ENCODE peak calls at places on chromosomes 2 and 18, in seven cellular contexts. One of them, this sample, is unnamed.
A peak's percentile ranks its signal among the peaks of the same experiment; 100 is the strongest.

GRCh38 chr2:214193943-214194342 is 216.9 kb upstream of the VWC2L start:
- DNase-seq in endothelial cell: no peak
- DNase-seq in hepatocyte: no peak
- DNase-seq in stomach: no peak
- DNase-seq in GM12865: no peak
- DNase-seq in body of pancreas: no peak
- DNase-seq in tibial artery: no peak
- DNase-seq in this sample: no peak

GRCh38 chr2:26807788-26808460 is 22.1 kb downstream of the CENPA start:
- DNase-seq in endothelial cell: peak; percentile 18
- DNase-seq in hepatocyte: peak; percentile 46
- DNase-seq in stomach: no peak
- DNase-seq in GM12865: no peak
- DNase-seq in body of pancreas: no peak
- DNase-seq in tibial artery: no peak
- DNase-seq in this sample: no peak

GRCh38 chr2:112712465-112712864 is 8.4 kb upstream of the NT5DC4 start:
- DNase-seq in endothelial cell: no peak
- DNase-seq in hepatocyte: no peak
- DNase-seq in stomach: no peak
- DNase-seq in GM12865: no peak
- DNase-seq in body of pancreas: no peak
- DNase-seq in tibial artery: no peak
- DNase-seq in this sample: no peak

GRCh38 chr2:126657636-126658315 is 1.8 kb downstream of the GYPC start:
- DNase-seq in endothelial cell: peak; percentile 51
- DNase-seq in hepatocyte: peak; percentile 83
- DNase-seq in stomach: peak; percentile 66
- DNase-seq in GM12865: peak; percentile 92
- DNase-seq in body of pancreas: peak; percentile 62
- DNase-seq in tibial artery: peak; percentile 79
- DNase-seq in this sample: peak; percentile 90

GRCh38 chr2:41927581-41928260 is 120.1 kb upstream of the PKDCC start:
- DNase-seq in endothelial cell: no peak
- DNase-seq in hepatocyte: no peak
- DNase-seq in stomach: no peak
- DNase-seq in GM12865: no peak
- DNase-seq in body of pancreas: no peak
- DNase-seq in tibial artery: no peak
- DNase-seq in this sample: no peak

GRCh38 chr2:218892693-218893348 is 12.2 kb downstream of the WNT10A start:
- DNase-seq in endothelial cell: peak; percentile 70
- DNase-seq in hepatocyte: peak; percentile 85
- DNase-seq in stomach: peak; percentile 81
- DNase-seq in GM12865: peak; percentile 94
- DNase-seq in body of pancreas: peak; percentile 83
- DNase-seq in tibial artery: no peak
- DNase-seq in this sample: peak; percentile 88

GRCh38 chr2:46814562-46814961 is 101.0 kb downstream of the MCFD2 start:
- DNase-seq in endothelial cell: no peak
- DNase-seq in hepatocyte: no peak
- DNase-seq in stomach: no peak
- DNase-seq in GM12865: no peak
- DNase-seq in body of pancreas: no peak
- DNase-seq in tibial artery: no peak
- DNase-seq in this sample: no peak

GRCh38 chr2:152613235-152613634 is 104.0 kb downstream of the PRPF40A start:
- DNase-seq in endothelial cell: no peak
- DNase-seq in hepatocyte: no peak
- DNase-seq in stomach: no peak
- DNase-seq in GM12865: peak; percentile 38
- DNase-seq in body of pancreas: no peak
- DNase-seq in tibial artery: no peak
- DNase-seq in this sample: no peak

GRCh38 chr2:235727891-235728380 is 234.1 kb downstream of the AGAP1 start:
- DNase-seq in endothelial cell: no peak
- DNase-seq in hepatocyte: no peak
- DNase-seq in stomach: no peak
- DNase-seq in GM12865: no peak
- DNase-seq in body of pancreas: no peak
- DNase-seq in tibial artery: no peak
- DNase-seq in this sample: no peak

GRCh38 chr2:200658278-200658864 is 72.6 kb downstream of the AOX1 start:
- DNase-seq in endothelial cell: no peak
- DNase-seq in hepatocyte: no peak
- DNase-seq in stomach: no peak
- DNase-seq in GM12865: peak; percentile 5
- DNase-seq in body of pancreas: peak; percentile 65
- DNase-seq in tibial artery: no peak
- DNase-seq in this sample: no peak

GRCh38 chr2:105409717-105410116 is 10.9 kb upstream of the FHL2 start:
- DNase-seq in endothelial cell: no peak
- DNase-seq in hepatocyte: peak; percentile 32
- DNase-seq in stomach: peak; percentile 83
- DNase-seq in GM12865: no peak
- DNase-seq in body of pancreas: peak; percentile 38
- DNase-seq in tibial artery: peak; percentile 79
- DNase-seq in this sample: no peak

GRCh38 chr2:8594731-8595427 is 87.0 kb upstream of the ID2 start:
- DNase-seq in endothelial cell: no peak
- DNase-seq in hepatocyte: no peak
- DNase-seq in stomach: no peak
- DNase-seq in GM12865: no peak
- DNase-seq in body of pancreas: no peak
- DNase-seq in tibial artery: no peak
- DNase-seq in this sample: no peak

GRCh38 chr2:224436634-224437033 is 34.7 kb upstream of the FAM124B start:
- DNase-seq in endothelial cell: no peak
- DNase-seq in hepatocyte: no peak
- DNase-seq in stomach: no peak
- DNase-seq in GM12865: no peak
- DNase-seq in body of pancreas: no peak
- DNase-seq in tibial artery: no peak
- DNase-seq in this sample: no peak

GRCh38 chr18:51236225-51236624 is 38.7 kb upstream of the MEX3C start:
- DNase-seq in endothelial cell: no peak
- DNase-seq in hepatocyte: peak; percentile 70
- DNase-seq in stomach: no peak
- DNase-seq in GM12865: no peak
- DNase-seq in body of pancreas: no peak
- DNase-seq in tibial artery: no peak
- DNase-seq in this sample: peak; percentile 9

GRCh38 chr2:212284166-212284565 is 254.4 kb downstream of the ERBB4 start:
- DNase-seq in endothelial cell: no peak
- DNase-seq in hepatocyte: no peak
- DNase-seq in stomach: no peak
- DNase-seq in GM12865: no peak
- DNase-seq in body of pancreas: no peak
- DNase-seq in tibial artery: no peak
- DNase-seq in this sample: no peak

GRCh38 chr2:161576421-161576820 is 47.8 kb upstream of the SLC4A10 start:
- DNase-seq in endothelial cell: peak; percentile 10
- DNase-seq in hepatocyte: no peak
- DNase-seq in stomach: no peak
- DNase-seq in GM12865: peak; percentile 56
- DNase-seq in body of pancreas: no peak
- DNase-seq in tibial artery: no peak
- DNase-seq in this sample: peak; percentile 19
- TF ChIP-seq CTCF in endothelial cell: peak; percentile 55
- TF ChIP-seq CTCF in hepatocyte: no peak
- TF ChIP-seq CTCF in stomach: no peak
- TF ChIP-seq CTCF in GM12865: peak; percentile 55
- TF ChIP-seq CTCF in body of pancreas: no peak
- TF ChIP-seq CTCF in tibial artery: no peak
- TF ChIP-seq CTCF in this sample: peak; percentile 42

GRCh38 chr2:195498176-195498575 is 158.8 kb upstream of the SLC39A10 start:
- DNase-seq in endothelial cell: peak; percentile 34
- DNase-seq in hepatocyte: peak; percentile 14
- DNase-seq in stomach: peak; percentile 65
- DNase-seq in GM12865: peak; percentile 74
- DNase-seq in body of pancreas: peak; percentile 64
- DNase-seq in tibial artery: peak; percentile 37
- DNase-seq in this sample: peak; percentile 76
- TF ChIP-seq CTCF in endothelial cell: peak; percentile 34
- TF ChIP-seq CTCF in hepatocyte: peak; percentile 28
- TF ChIP-seq CTCF in stomach: peak; percentile 55
- TF ChIP-seq CTCF in GM12865: peak; percentile 39
- TF ChIP-seq CTCF in body of pancreas: peak; percentile 44
- TF ChIP-seq CTCF in tibial artery: peak; percentile 25
- TF ChIP-seq CTCF in this sample: peak; percentile 51

GRCh38 chr2:237599465-237600110 is 9.1 kb upstream of the RAB17 start:
- DNase-seq in endothelial cell: no peak
- DNase-seq in hepatocyte: no peak
- DNase-seq in stomach: no peak
- DNase-seq in GM12865: no peak
- DNase-seq in body of pancreas: no peak
- DNase-seq in tibial artery: no peak
- DNase-seq in this sample: no peak

GRCh38 chr2:237603049-237603717 is 12.6 kb upstream of the RAB17 start:
- DNase-seq in endothelial cell: no peak
- DNase-seq in hepatocyte: no peak
- DNase-seq in stomach: no peak
- DNase-seq in GM12865: no peak
- DNase-seq in body of pancreas: no peak
- DNase-seq in tibial artery: no peak
- DNase-seq in this sample: no peak

GRCh38 chr2:237602409-237602808 is 11.9 kb upstream of the RAB17 start:
- DNase-seq in endothelial cell: no peak
- DNase-seq in hepatocyte: no peak
- DNase-seq in stomach: no peak
- DNase-seq in GM12865: no peak
- DNase-seq in body of pancreas: no peak
- DNase-seq in tibial artery: no peak
- DNase-seq in this sample: no peak

GRCh38 chr2:237600205-237600846 is 9.8 kb upstream of the RAB17 start:
- DNase-seq in endothelial cell: no peak
- DNase-seq in hepatocyte: peak; percentile 68
- DNase-seq in stomach: peak; percentile 55
- DNase-seq in GM12865: no peak
- DNase-seq in body of pancreas: peak; percentile 28
- DNase-seq in tibial artery: peak; percentile 81
- DNase-seq in this sample: no peak

DNA sequence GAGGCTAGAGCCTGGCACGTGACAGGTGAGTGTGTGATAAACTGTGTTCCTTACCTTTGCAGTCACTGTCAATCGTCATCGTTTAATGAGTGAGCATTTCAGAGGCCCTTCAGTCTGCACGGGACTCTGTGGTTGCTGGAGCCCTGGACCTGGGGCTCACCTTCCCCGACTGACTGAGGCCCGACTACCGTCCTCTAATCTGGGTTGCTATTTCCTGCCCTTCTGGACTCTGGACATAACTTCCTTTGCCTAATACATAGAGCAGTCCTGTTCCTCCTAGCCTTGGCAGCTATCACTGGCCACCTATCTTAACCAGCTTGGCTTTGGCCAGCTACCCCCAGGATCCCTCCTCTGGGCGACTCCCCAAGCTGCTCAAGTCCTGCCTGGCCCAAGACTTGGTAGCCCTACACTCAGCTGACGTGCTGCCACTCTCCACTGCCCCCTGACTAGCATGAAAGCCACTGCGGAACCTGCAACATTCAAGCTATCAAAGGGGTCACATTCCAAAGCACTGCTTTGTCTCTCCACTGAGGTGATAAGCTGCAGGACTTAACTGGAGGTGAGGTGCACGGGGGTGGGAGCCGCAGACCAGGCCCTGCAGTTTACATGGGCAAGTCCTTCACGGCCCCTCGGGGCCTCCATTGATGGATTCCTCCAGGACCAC is 11.1 kb upstream of the RAB17 start:
- DNase-seq in endothelial cell: no peak
- DNase-seq in hepatocyte: peak; percentile 56
- DNase-seq in stomach: no peak
- DNase-seq in GM12865: no peak
- DNase-seq in body of pancreas: no peak
- DNase-seq in tibial artery: no peak
- DNase-seq in this sample: no peak
- TF ChIP-seq CTCF in endothelial cell: no peak
- TF ChIP-seq CTCF in hepatocyte: no peak
- TF ChIP-seq CTCF in stomach: no peak
- TF ChIP-seq CTCF in GM12865: no peak
- TF ChIP-seq CTCF in body of pancreas: no peak
- TF ChIP-seq CTCF in tibial artery: no peak
- TF ChIP-seq CTCF in this sample: no peak

DNA sequence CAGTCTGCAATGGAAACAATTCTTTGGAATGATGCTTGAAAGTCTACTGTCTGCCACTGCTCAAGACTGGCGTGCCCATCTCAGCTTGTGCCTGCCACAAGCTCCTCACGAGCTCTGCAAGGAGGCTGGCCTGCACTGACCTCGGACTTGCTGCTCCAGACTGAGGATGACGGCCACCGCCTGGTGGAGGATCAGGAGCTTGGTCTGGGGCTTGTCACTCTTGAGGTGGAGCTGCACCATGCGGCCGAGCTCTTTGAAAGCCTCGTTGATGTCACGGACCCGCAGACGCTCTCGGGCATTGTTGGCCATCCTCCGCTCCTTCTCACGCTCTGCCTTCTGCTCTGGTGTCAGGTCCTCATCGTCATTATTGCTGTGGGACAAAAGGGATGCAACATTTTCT is 269.4 kb upstream of the CCDC68 start:
- DNase-seq in endothelial cell: no peak
- DNase-seq in hepatocyte: peak; percentile 8
- DNase-seq in stomach: no peak
- DNase-seq in GM12865: no peak
- DNase-seq in body of pancreas: no peak
- DNase-seq in tibial artery: no peak
- DNase-seq in this sample: no peak
- TF ChIP-seq CTCF in endothelial cell: no peak
- TF ChIP-seq CTCF in hepatocyte: no peak
- TF ChIP-seq CTCF in stomach: no peak
- TF ChIP-seq CTCF in GM12865: no peak
- TF ChIP-seq CTCF in body of pancreas: no peak
- TF ChIP-seq CTCF in tibial artery: no peak
- TF ChIP-seq CTCF in this sample: no peak

GRCh38 chr2:44944102-44944951 is 2.8 kb downstream of the SIX3 start:
- DNase-seq in endothelial cell: no peak
- DNase-seq in hepatocyte: no peak
- DNase-seq in stomach: no peak
- DNase-seq in GM12865: no peak
- DNase-seq in body of pancreas: no peak
- DNase-seq in tibial artery: no peak
- DNase-seq in this sample: no peak
- TF ChIP-seq CTCF in endothelial cell: no peak
- TF ChIP-seq CTCF in hepatocyte: no peak
- TF ChIP-seq CTCF in stomach: no peak
- TF ChIP-seq CTCF in GM12865: no peak
- TF ChIP-seq CTCF in body of pancreas: no peak
- TF ChIP-seq CTCF in tibial artery: no peak
- TF ChIP-seq CTCF in this sample: no peak

DNA sequence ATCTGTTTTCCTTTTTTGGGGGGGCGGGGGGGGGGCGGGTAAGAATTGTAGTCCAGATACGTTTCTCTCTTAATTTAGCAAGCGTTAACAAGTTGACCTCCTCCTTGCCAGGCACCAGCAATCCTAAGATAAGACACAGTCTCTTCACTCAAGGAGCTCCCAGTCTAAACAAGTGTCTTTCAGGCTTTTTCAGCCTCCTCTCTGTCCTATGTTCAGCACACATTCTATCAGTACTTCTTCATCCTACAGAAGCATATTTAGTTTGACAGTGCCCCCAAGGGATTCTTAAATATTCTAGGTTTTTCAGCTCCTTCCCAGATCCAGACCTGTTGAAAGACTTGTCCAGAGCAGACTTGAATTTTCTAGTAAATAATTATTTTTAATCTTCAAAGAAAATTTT is 2.7 kb downstream of the PPP1CB start:
- DNase-seq in endothelial cell: no peak
- DNase-seq in hepatocyte: peak; percentile 34
- DNase-seq in stomach: no peak
- DNase-seq in GM12865: no peak
- DNase-seq in body of pancreas: no peak
- DNase-seq in tibial artery: no peak
- DNase-seq in this sample: no peak
- TF ChIP-seq CTCF in endothelial cell: no peak
- TF ChIP-seq CTCF in hepatocyte: no peak
- TF ChIP-seq CTCF in stomach: no peak
- TF ChIP-seq CTCF in GM12865: no peak
- TF ChIP-seq CTCF in body of pancreas: no peak
- TF ChIP-seq CTCF in tibial artery: no peak
- TF ChIP-seq CTCF in this sample: no peak

This sample was measured in activated CD8-positive, alpha-beta T cell treated with anti-CD3 and anti-CD28 coated beads for 36 hours.